ENCODE peak calls at places on chromosomes 13 and 19, in five cellular contexts. L is GM12891; O is PC-3; U is Kasumi-1; V is stimulated activated CD4-positive, alpha-beta T cell treated with anti-CD3 and anti-CD28 coated beads, TNF-alpha, amount 100 ng/mL, for 24 hours. T is an unnamed sample.

GRCh38 chr19:58468216-58468839 is 1.4 kb downstream of the ZNF324 start:
- DNase-seq in V (no peak), O (peak), L (no peak), U (peak), T (peak)

GRCh38 chr13:114045113-114045735 is 71.3 kb upstream of the C13orf46 start:
- DNase-seq in L (no peak), O (no peak), V (no peak), U (no peak), T (no peak)

GRCh38 chr13:83350569-83350968 is 531.7 kb downstream of the SLITRK1 start:
- DNase-seq in V (no peak), O (peak), U (no peak), L (no peak), T (no peak)

GRCh38 chr19:3586124-3586626 is 897 bp downstream of the GIPC3 start:
- DNase-seq in L (no peak), O (no peak), V (no peak), U (no peak), T (no peak)

GRCh38 chr13:52862358-52863206 is 14.1 kb upstream of the PCDH8 start:
- DNase-seq in V (no peak), U (peak), L (no peak), O (peak), T (peak)

GRCh38 chr19:33294058-33294798 is 8.1 kb downstream of the CEBPA start:
- DNase-seq in U (no peak), L (no peak), O (no peak), V (no peak), T (no peak)

GRCh38 chr19:37997911-37998344 is 90.9 kb downstream of the SIPA1L3 start:
- DNase-seq in O (peak), V (no peak), L (no peak), U (no peak), T (peak)

GRCh38 chr13:21625366-21625765 is 21.4 kb upstream of the MICU2 start:
- DNase-seq in O (peak), U (peak), V (no peak), L (no peak), T (peak)

GRCh38 chr13:35140831-35141230 is 198.8 kb downstream of the NBEA start:
- DNase-seq in U (no peak), L (no peak), O (no peak), V (no peak), T (no peak)

GRCh38 chr19:47797996-47798903 is 6.1 kb downstream of the TPRX1 start:
- DNase-seq in V (no peak), L (no peak), U (no peak), O (no peak), T (no peak)

GRCh38 chr19:46372901-46373572 is 26.1 kb downstream of the PPP5C start:
- DNase-seq in O (peak), L (no peak), U (no peak), V (no peak), T (peak)

GRCh38 chr13:105920375-105920774 is 615.1 kb downstream of the EFNB2 start:
- DNase-seq in L (no peak), V (no peak), U (no peak), O (peak), T (no peak)

GRCh38 chr13:49624207-49624606 is 4.1 kb upstream of the ARL11 start:
- DNase-seq in U (no peak), V (no peak), L (no peak), O (no peak), T (no peak)

GRCh38 chr19:23547816-23548430 is 139.1 kb downstream of the ZNF675 start:
- DNase-seq in V (no peak), L (no peak), O (peak), U (no peak), T (no peak)

GRCh38 chr13:59176775-59177174 is 987.0 kb downstream of the DIAPH3 start:
- DNase-seq in L (no peak), V (no peak), U (no peak), O (peak), T (peak)

GRCh38 chr13:100089633-100090032 is 740 bp downstream of the PCCA start:
- DNase-seq in L (no peak), V (no peak), O (peak), U (no peak), T (no peak)

GRCh38 chr13:33153421-33154381 is 131.9 kb downstream of the STARD13 start:
- DNase-seq in O (peak), L (no peak), V (no peak), U (no peak), T (peak)

GRCh38 chr13:48726711-48727110 is 73.0 kb downstream of the CYSLTR2 start:
- DNase-seq in L (no peak), V (no peak), O (no peak), U (no peak), T (no peak)

GRCh38 chr19:50162988-50163387 is at the start of gene IZUMO2:
- DNase-seq in O (no peak), V (no peak), U (no peak), L (no peak), T (no peak)

GRCh38 chr13:110308377-110309158 is 1.5 kb downstream of the COL4A2 start:
- DNase-seq in O (peak), U (no peak), L (no peak), V (no peak), T (peak)